ENCODE peak calls at places on chromosomes 4 and X, in ten cellular contexts. Q, R, V, Y, T, G, X, E, D and S are unnamed samples.

GRCh38 chr4:3436048-3436797 is 5.5 kb upstream of the HGFAC start:
- DNase-seq in Q (no peak), R (no peak), V (no peak), Y (no peak), T (no peak), G (no peak), X (no peak), E (no peak), D (no peak), S (no peak)

GRCh38 chrX:145405012-145405411 is 157.7 kb downstream of the SPANXN1 start:
- DNase-seq in Q (peak; percentile 26), R (peak; percentile 1), V (no peak), Y (peak; percentile 21), T (peak; percentile 38), G (peak; percentile 62), X (peak; percentile 3), E (peak; percentile 36), D (peak; percentile 35), S (peak; percentile 27)

GRCh38 chr4:56656346-56656643 is 24.8 kb downstream of the HOPX start:
- DNase-seq in Q (no peak), R (no peak), V (no peak), Y (no peak), T (peak; percentile 43), G (no peak), X (no peak), E (peak; percentile 49), D (no peak), S (no peak)

GRCh38 chr4:153486281-153487151 is 20.4 kb downstream of the TMEM131L start:
- DNase-seq in Q (no peak), R (peak; percentile 74), V (no peak), Y (peak; percentile 93), T (peak; percentile 36), G (peak; percentile 93), X (peak; percentile 95), E (peak; percentile 58), D (peak; percentile 94), S (peak; percentile 94)

GRCh38 chr4:47639531-47639930 is 154.5 kb downstream of the ATP10D start:
- DNase-seq in Q (no peak), R (peak; percentile 6), V (no peak), Y (peak; percentile 43), T (no peak), G (no peak), X (peak; percentile 50), E (no peak), D (no peak), S (no peak)

GRCh38 chrX:140123446-140123845 is 158.1 kb upstream of the CXorf66 start:
- DNase-seq in Q (peak; percentile 1), R (no peak), V (peak; percentile 50), Y (peak; percentile 24), T (peak; percentile 17), G (peak; percentile 6), X (peak; percentile 6), E (peak; percentile 54), D (peak; percentile 44), S (no peak)

GRCh38 chr4:84032372-84032771 is 466.7 kb downstream of the NKX6-1 start:
- DNase-seq in Q (no peak), R (no peak), V (no peak), Y (no peak), T (no peak), G (no peak), X (no peak), E (no peak), D (no peak), S (no peak)

GRCh38 chr4:112840061-112840460 is 203.1 kb downstream of the LARP7 start:
- DNase-seq in Q (no peak), R (no peak), V (no peak), Y (peak; percentile 79), T (no peak), G (no peak), X (peak; percentile 55), E (peak; percentile 30), D (peak; percentile 72), S (peak; percentile 76)

GRCh38 chr4:133483600-133484246 is 334.6 kb downstream of the PCDH10 start:
- DNase-seq in Q (peak; percentile 14), R (peak; percentile 34), V (no peak), Y (peak; percentile 8), T (peak; percentile 40), G (peak; percentile 45), X (peak; percentile 58), E (peak; percentile 65), D (peak; percentile 90), S (no peak)

GRCh38 chrX:154505726-154506125 is 10.3 kb downstream of the FAM3A start:
- DNase-seq in Q (no peak), R (no peak), V (no peak), Y (peak; percentile 75), T (no peak), G (peak; percentile 76), X (peak; percentile 39), E (no peak), D (no peak), S (peak; percentile 90)

GRCh38 chrX:108097380-108097779 is 5.8 kb downstream of the ATG4A start:
- DNase-seq in Q (no peak), R (no peak), V (no peak), Y (peak; percentile 43), T (no peak), G (peak; percentile 27), X (peak; percentile 15), E (no peak), D (no peak), S (no peak)

GRCh38 chr4:3037957-3038451 is 36.3 kb downstream of the HTT-AS start:
- DNase-seq in Q (peak; percentile 24), R (no peak), V (no peak), Y (peak; percentile 31), T (no peak), G (no peak), X (no peak), E (no peak), D (no peak), S (peak; percentile 39)

GRCh38 chrX:154300815-154301214 is 5.2 kb downstream of the TKTL1 start:
- DNase-seq in Q (no peak), R (no peak), V (no peak), Y (no peak), T (no peak), G (no peak), X (no peak), E (no peak), D (no peak), S (no peak)

GRCh38 chrX:48956728-48957414 is 536 bp downstream of the OTUD5 start:
- DNase-seq in Q (no peak), R (no peak), V (no peak), Y (peak; percentile 48), T (peak; percentile 33), G (no peak), X (no peak), E (no peak), D (no peak), S (no peak)

GRCh38 chr4:158046345-158046744 is 126.5 kb downstream of the GASK1B start:
- DNase-seq in Q (no peak), R (no peak), V (no peak), Y (no peak), T (no peak), G (no peak), X (peak; percentile 39), E (no peak), D (no peak), S (peak; percentile 32)
- H3K79me2 ChIP-seq in Q (no peaks in the 10 kb centered on the region), R (no peaks in the 10 kb centered on the region), V (no peaks in the 10 kb centered on the region), Y (no peaks in the 10 kb centered on the region), T (no peaks in the 10 kb centered on the region), G (no peaks in the 10 kb centered on the region), X (no peaks in the 10 kb centered on the region), E (no peaks in the 10 kb centered on the region), D (no peaks in the 10 kb centered on the region), S (no peaks in the 10 kb centered on the region)

GRCh38 chrX:71464968-71465367 is 67.9 kb upstream of the OGT start:
- DNase-seq in Q (no peak), R (no peak), V (no peak), Y (no peak), T (no peak), G (no peak), X (no peak), E (no peak), D (no peak), S (no peak)

GRCh38 chrX:71466979-71467523 is 65.9 kb upstream of the OGT start:
- DNase-seq in Q (peak; percentile 25), R (no peak), V (no peak), Y (peak; percentile 2), T (no peak), G (no peak), X (peak; percentile 15), E (no peak), D (no peak), S (no peak)
- H3K36me3 ChIP-seq in Q (peaks cover 49% of the 10 kb centered on the region), R (no peaks in the 10 kb centered on the region), V (peaks cover 19% of the 10 kb centered on the region), Y (peaks cover 10% of the 10 kb centered on the region), T (no peaks in the 10 kb centered on the region), G (peaks cover 22% of the 10 kb centered on the region), X (peaks cover 1% of the 10 kb centered on the region), E (no peaks in the 10 kb centered on the region), D (peaks cover 2% of the 10 kb centered on the region), S (peaks cover 16% of the 10 kb centered on the region)

DNA sequence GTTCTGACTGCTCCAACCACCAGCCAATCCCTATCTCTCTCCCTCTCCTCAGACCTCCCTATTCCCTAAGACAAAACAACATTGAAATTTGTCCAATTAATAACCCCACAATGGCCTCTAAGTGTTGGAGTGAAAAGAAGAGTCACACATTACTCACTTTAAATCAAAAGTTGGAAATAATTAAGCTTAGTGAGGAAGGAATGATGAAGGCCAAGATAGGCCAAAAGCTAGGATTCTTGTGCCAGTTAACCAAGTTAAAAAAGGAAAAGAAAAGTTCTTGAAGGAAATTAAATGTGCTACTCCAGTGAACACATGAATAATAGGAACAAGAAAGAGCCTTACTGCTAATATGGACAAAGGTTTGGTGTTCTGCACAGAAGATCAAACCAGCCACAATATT is 55.5 kb downstream of the FBXW7 start:
- DNase-seq in Q (no peak), R (no peak), V (no peak), Y (no peak), T (no peak), G (no peak), X (no peak), E (no peak), D (no peak), S (no peak)
- H3K79me2 ChIP-seq in Q (peaks cover 11% of the 10 kb centered on the region), R (peaks cover 86% of the 10 kb centered on the region), V (peaks cover 40% of the 10 kb centered on the region), Y (peaks cover 92% of the 10 kb centered on the region), T (peaks cover 35% of the 10 kb centered on the region), G (peaks cover 74% of the 10 kb centered on the region), X (peaks cover 4% of the 10 kb centered on the region), E (peaks cover 75% of the 10 kb centered on the region), D (no peaks in the 10 kb centered on the region), S (peaks cover 46% of the 10 kb centered on the region)

GRCh38 chr4:1244081-1244977 is 4.6 kb downstream of the CTBP1 start:
- DNase-seq in Q (no peak), R (no peak), V (peak; percentile 22), Y (peak; percentile 28), T (no peak), G (no peak), X (no peak), E (no peak), D (no peak), S (peak; percentile 86)

GRCh38 chr4:1246901-1247810 is 1.8 kb downstream of the CTBP1 start:
- DNase-seq in Q (peak; percentile 46), R (no peak), V (peak; percentile 44), Y (peak; percentile 65), T (peak; percentile 54), G (no peak), X (no peak), E (peak; percentile 38), D (peak; percentile 13), S (peak; percentile 93)

GRCh38 chr4:1246111-1246881 is 2.6 kb downstream of the CTBP1 start:
- DNase-seq in Q (no peak), R (no peak), V (no peak), Y (peak; percentile 43), T (no peak), G (peak; percentile 42), X (no peak), E (no peak), D (no peak), S (peak; percentile 93)

GRCh38 chr4:1244978-1245471 is 3.9 kb downstream of the CTBP1 start:
- DNase-seq in Q (no peak), R (no peak), V (no peak), Y (no peak), T (no peak), G (no peak), X (no peak), E (no peak), D (no peak), S (peak; percentile 62)

GRCh38 chr4:1245481-1246051 is 3.4 kb downstream of the CTBP1 start:
- DNase-seq in Q (no peak), R (no peak), V (no peak), Y (no peak), T (no peak), G (no peak), X (no peak), E (no peak), D (no peak), S (peak; percentile 83)
- H3K36me3 ChIP-seq in Q (peaks cover 30% of the 10 kb centered on the region), R (peaks cover 6% of the 10 kb centered on the region), V (peaks cover 9% of the 10 kb centered on the region), Y (no peaks in the 10 kb centered on the region), T (no peaks in the 10 kb centered on the region), G (no peaks in the 10 kb centered on the region), X (peaks cover 13% of the 10 kb centered on the region), E (no peaks in the 10 kb centered on the region), D (no peaks in the 10 kb centered on the region), S (peaks cover 4% of the 10 kb centered on the region)